ENCODE peak calls at places on chromosomes 3 and 15, in six cellular contexts. One of them, this sample, is unnamed.

GRCh38 chr3:195544634-195545033 is 1.5 kb upstream of the PPP1R2 start:
- DNase-seq in WERI-Rb-1: no peak
- DNase-seq in fibroblast of pulmonary artery: peak; percentile 80
- DNase-seq in A549: no peak
- DNase-seq in retinal pigment epithelial cell: no peak
- DNase-seq in GM06990: no peak
- DNase-seq in this sample: no peak

GRCh38 chr15:96345560-96346389 is 15.3 kb downstream of the NR2F2 start:
- DNase-seq in A549: peak; percentile 80
- DNase-seq in GM06990: no peak
- DNase-seq in fibroblast of pulmonary artery: peak; percentile 87
- DNase-seq in WERI-Rb-1: peak; percentile 61
- DNase-seq in retinal pigment epithelial cell: no peak
- DNase-seq in this sample: peak; percentile 73

GRCh38 chr3:48187579-48188265 is 495 bp downstream of the CDC25A start:
- DNase-seq in A549: no peak
- DNase-seq in fibroblast of pulmonary artery: peak; percentile 63
- DNase-seq in WERI-Rb-1: peak; percentile 17
- DNase-seq in GM06990: no peak
- DNase-seq in retinal pigment epithelial cell: no peak
- DNase-seq in this sample: no peak

GRCh38 chr15:70799667-70800450 is 36.5 kb upstream of the UACA start:
- DNase-seq in WERI-Rb-1: no peak
- DNase-seq in retinal pigment epithelial cell: peak; percentile 80
- DNase-seq in fibroblast of pulmonary artery: peak; percentile 98
- DNase-seq in GM06990: no peak
- DNase-seq in A549: no peak
- DNase-seq in this sample: no peak

GRCh38 chr3:53592862-53593261 is 98.5 kb downstream of the CACNA1D start:
- DNase-seq in WERI-Rb-1: no peak
- DNase-seq in fibroblast of pulmonary artery: no peak
- DNase-seq in retinal pigment epithelial cell: no peak
- DNase-seq in A549: no peak
- DNase-seq in GM06990: no peak
- DNase-seq in this sample: no peak

GRCh38 chr15:52011711-52012144 is 7.3 kb upstream of the MAPK6 start:
- DNase-seq in fibroblast of pulmonary artery: peak; percentile 67
- DNase-seq in WERI-Rb-1: no peak
- DNase-seq in A549: no peak
- DNase-seq in retinal pigment epithelial cell: no peak
- DNase-seq in GM06990: no peak
- DNase-seq in this sample: no peak

GRCh38 chr3:148232409-148232808 is 465.3 kb upstream of the AGTR1 start:
- DNase-seq in WERI-Rb-1: no peak
- DNase-seq in GM06990: no peak
- DNase-seq in A549: no peak
- DNase-seq in fibroblast of pulmonary artery: no peak
- DNase-seq in retinal pigment epithelial cell: no peak
- DNase-seq in this sample: no peak

GRCh38 chr3:82506204-82506603 is 744.8 kb upstream of the GBE1 start:
- DNase-seq in fibroblast of pulmonary artery: no peak
- DNase-seq in A549: no peak
- DNase-seq in retinal pigment epithelial cell: no peak
- DNase-seq in WERI-Rb-1: no peak
- DNase-seq in GM06990: no peak
- DNase-seq in this sample: no peak

GRCh38 chr3:183293966-183294365 is 40.9 kb downstream of the B3GNT5 start:
- DNase-seq in WERI-Rb-1: no peak
- DNase-seq in fibroblast of pulmonary artery: no peak
- DNase-seq in GM06990: no peak
- DNase-seq in A549: no peak
- DNase-seq in retinal pigment epithelial cell: no peak
- DNase-seq in this sample: no peak

GRCh38 chr3:143502101-143502500 is 346.2 kb downstream of the SLC9A9 start:
- DNase-seq in fibroblast of pulmonary artery: no peak
- DNase-seq in A549: no peak
- DNase-seq in WERI-Rb-1: no peak
- DNase-seq in retinal pigment epithelial cell: no peak
- DNase-seq in GM06990: no peak
- DNase-seq in this sample: no peak

GRCh38 chr3:11291808-11292207 is 19.6 kb downstream of the ATG7 start:
- DNase-seq in A549: no peak
- DNase-seq in fibroblast of pulmonary artery: no peak
- DNase-seq in retinal pigment epithelial cell: no peak
- DNase-seq in WERI-Rb-1: no peak
- DNase-seq in GM06990: no peak
- DNase-seq in this sample: no peak

GRCh38 chr3:112519424-112520001 is 20.2 kb upstream of the BTLA start:
- DNase-seq in fibroblast of pulmonary artery: peak; percentile 91
- DNase-seq in WERI-Rb-1: peak; percentile 29
- DNase-seq in GM06990: peak; percentile 40
- DNase-seq in retinal pigment epithelial cell: peak; percentile 26
- DNase-seq in A549: peak; percentile 73
- DNase-seq in this sample: no peak

GRCh38 chr3:159929181-159929893 is 59.3 kb upstream of the IL12A start:
- DNase-seq in fibroblast of pulmonary artery: peak; percentile 61
- DNase-seq in A549: peak; percentile 66
- DNase-seq in retinal pigment epithelial cell: no peak
- DNase-seq in GM06990: peak; percentile 33
- DNase-seq in WERI-Rb-1: no peak
- DNase-seq in this sample: no peak

GRCh38 chr3:52299815-52300611 is 12.4 kb downstream of the GLYCTK start:
- DNase-seq in WERI-Rb-1: no peak
- DNase-seq in A549: peak; percentile 38
- DNase-seq in retinal pigment epithelial cell: no peak
- DNase-seq in GM06990: no peak
- DNase-seq in fibroblast of pulmonary artery: peak; percentile 48
- DNase-seq in this sample: peak; percentile 20

GRCh38 chr15:41557673-41558399 is 1.2 kb upstream of the TYRO3 start:
- DNase-seq in fibroblast of pulmonary artery: peak; percentile 74
- DNase-seq in GM06990: peak; percentile 72
- DNase-seq in retinal pigment epithelial cell: peak; percentile 56
- DNase-seq in WERI-Rb-1: peak; percentile 77
- DNase-seq in A549: peak; percentile 57
- DNase-seq in this sample: peak; percentile 64

GRCh38 chr15:82935382-82935781 is 17.1 kb downstream of the HOMER2 start:
- DNase-seq in fibroblast of pulmonary artery: no peak
- DNase-seq in WERI-Rb-1: no peak
- DNase-seq in GM06990: no peak
- DNase-seq in A549: no peak
- DNase-seq in retinal pigment epithelial cell: no peak
- DNase-seq in this sample: no peak

GRCh38 chr15:65245096-65245849 is 34.0 kb upstream of the CILP start:
- DNase-seq in GM06990: no peak
- DNase-seq in WERI-Rb-1: peak; percentile 36
- DNase-seq in A549: no peak
- DNase-seq in fibroblast of pulmonary artery: peak; percentile 78
- DNase-seq in retinal pigment epithelial cell: no peak
- DNase-seq in this sample: no peak

GRCh38 chr3:82796765-82797164 is 1035.3 kb upstream of the GBE1 start:
- DNase-seq in fibroblast of pulmonary artery: no peak
- DNase-seq in retinal pigment epithelial cell: peak; percentile 28
- DNase-seq in WERI-Rb-1: peak; percentile 61
- DNase-seq in GM06990: no peak
- DNase-seq in A549: no peak
- DNase-seq in this sample: no peak

GRCh38 chr3:57350271-57350670 is 57.8 kb upstream of the ASB14 start:
- DNase-seq in A549: no peak
- DNase-seq in WERI-Rb-1: no peak
- DNase-seq in fibroblast of pulmonary artery: no peak
- DNase-seq in GM06990: no peak
- DNase-seq in retinal pigment epithelial cell: no peak
- DNase-seq in this sample: no peak

GRCh38 chr15:95368211-95368610 is 962.3 kb upstream of the NR2F2 start:
- DNase-seq in retinal pigment epithelial cell: no peak
- DNase-seq in A549: no peak
- DNase-seq in GM06990: no peak
- DNase-seq in fibroblast of pulmonary artery: peak; percentile 40
- DNase-seq in WERI-Rb-1: no peak
- DNase-seq in this sample: no peak

GRCh38 chr3:48507256-48508061 is 3.5 kb upstream of the SHISA5 start:
- DNase-seq in WERI-Rb-1: peak; percentile 84
- DNase-seq in retinal pigment epithelial cell: peak; percentile 68
- DNase-seq in A549: peak; percentile 76
- DNase-seq in GM06990: peak; percentile 35
- DNase-seq in fibroblast of pulmonary artery: peak; percentile 60
- DNase-seq in this sample: peak; percentile 23

GRCh38 chr3:59056706-59057105 is 6.9 kb upstream of the CFAP20DC start:
- DNase-seq in A549: no peak
- DNase-seq in retinal pigment epithelial cell: no peak
- DNase-seq in WERI-Rb-1: no peak
- DNase-seq in GM06990: no peak
- DNase-seq in fibroblast of pulmonary artery: peak; percentile 41
- DNase-seq in this sample: no peak

GRCh38 chr3:178140491-178140890 is 395.7 kb upstream of the KCNMB2 start:
- DNase-seq in retinal pigment epithelial cell: no peak
- DNase-seq in WERI-Rb-1: no peak
- DNase-seq in GM06990: no peak
- DNase-seq in fibroblast of pulmonary artery: peak; percentile 41
- DNase-seq in A549: peak; percentile 0
- DNase-seq in this sample: no peak

GRCh38 chr3:65245133-65246076 is 557.6 kb upstream of the ADAMTS9 start:
- DNase-seq in retinal pigment epithelial cell: no peak
- DNase-seq in fibroblast of pulmonary artery: peak; percentile 48
- DNase-seq in A549: no peak
- DNase-seq in GM06990: no peak
- DNase-seq in WERI-Rb-1: no peak
- DNase-seq in this sample: no peak
- TF ChIP-seq CTCF in retinal pigment epithelial cell: peak; percentile 64
- TF ChIP-seq CTCF in fibroblast of pulmonary artery: peak; percentile 49
- TF ChIP-seq CTCF in A549: no peak
- TF ChIP-seq CTCF in GM06990: no peak
- TF ChIP-seq CTCF in WERI-Rb-1: no peak
- TF ChIP-seq CTCF in this sample: peak; percentile 56

DNA sequence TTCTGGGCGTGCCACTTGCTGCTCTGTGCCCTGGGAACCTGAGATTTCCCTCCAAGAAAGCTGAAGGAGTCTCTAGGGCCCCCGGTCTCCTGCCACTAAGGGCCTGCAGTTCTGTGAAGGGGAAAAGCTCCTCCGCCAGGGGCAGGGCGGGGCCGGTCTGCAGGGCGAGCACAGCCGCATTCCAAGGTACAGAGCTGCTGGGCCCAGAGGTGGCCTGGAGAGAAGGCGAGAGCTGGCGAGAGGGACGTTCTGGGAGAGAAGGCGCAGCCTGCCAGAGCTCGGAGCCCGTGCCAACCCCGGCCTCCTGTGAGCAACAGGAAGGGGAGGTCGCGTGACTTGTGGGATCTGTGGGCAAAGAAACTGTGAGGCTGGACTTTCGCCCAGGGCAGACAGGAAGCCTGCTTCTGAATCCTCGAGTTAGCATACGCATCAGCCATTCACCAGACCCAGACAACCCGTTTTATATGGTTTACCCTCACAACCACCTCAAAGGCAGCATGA is 500.4 kb downstream of the SHQ1 start:
- DNase-seq in retinal pigment epithelial cell: peak; percentile 78
- DNase-seq in WERI-Rb-1: no peak
- DNase-seq in fibroblast of pulmonary artery: peak; percentile 89
- DNase-seq in A549: no peak
- DNase-seq in GM06990: peak; percentile 40
- DNase-seq in this sample: no peak
- TF ChIP-seq CTCF in retinal pigment epithelial cell: peak; percentile 36
- TF ChIP-seq CTCF in WERI-Rb-1: no peak
- TF ChIP-seq CTCF in fibroblast of pulmonary artery: no peak
- TF ChIP-seq CTCF in A549: no peak
- TF ChIP-seq CTCF in GM06990: no peak
- TF ChIP-seq CTCF in this sample: no peak

DNA sequence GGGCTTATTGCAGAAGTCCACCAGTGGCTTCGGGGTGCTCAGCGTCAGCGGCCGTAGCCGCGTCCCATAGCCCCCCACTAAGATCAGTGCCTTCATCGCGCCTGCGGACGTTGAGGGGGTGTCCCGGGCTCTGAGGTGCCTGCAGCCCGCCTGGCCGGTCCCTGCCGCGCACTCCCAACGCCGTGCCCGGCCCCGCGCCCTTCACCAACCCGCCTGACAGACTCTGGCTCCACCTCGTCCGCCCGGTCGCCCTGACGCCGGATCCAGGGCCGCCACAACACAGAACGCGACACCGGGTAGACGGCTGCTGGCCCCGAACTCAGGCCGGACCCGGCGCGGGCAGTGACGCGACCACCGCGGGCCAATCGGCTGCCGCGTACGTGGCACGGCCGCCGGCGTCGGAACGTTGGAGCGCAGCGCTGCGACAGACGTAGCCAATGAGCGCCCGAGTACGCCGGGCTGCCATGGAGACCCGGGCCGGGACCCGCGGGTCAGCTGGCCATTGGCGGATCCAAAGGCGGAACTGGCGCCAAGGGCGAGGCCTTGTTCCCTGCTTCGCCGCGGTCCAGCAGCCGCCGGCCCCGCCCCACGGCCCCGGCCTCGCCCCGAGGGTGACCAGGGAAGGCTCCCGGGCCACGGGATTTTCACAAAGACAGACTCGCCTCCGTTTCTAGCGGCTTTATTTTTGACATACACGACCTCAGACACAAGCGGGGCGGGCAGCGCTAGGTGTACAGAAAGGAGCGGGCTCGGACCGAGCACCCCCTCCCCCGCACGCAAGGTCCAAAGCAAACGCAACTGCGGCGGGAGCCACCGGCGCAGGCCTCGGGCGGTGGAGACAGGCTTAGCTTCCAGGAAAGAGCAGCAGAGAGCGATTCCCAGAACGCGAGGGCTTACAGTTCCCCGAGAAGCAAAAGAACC is at the start of gene GMPPB:
- DNase-seq in retinal pigment epithelial cell: peak; percentile 88
- DNase-seq in WERI-Rb-1: peak; percentile 95
- DNase-seq in GM06990: peak; percentile 98
- DNase-seq in fibroblast of pulmonary artery: peak; percentile 96
- DNase-seq in A549: peak; percentile 94
- DNase-seq in this sample: peak; percentile 87
- TF ChIP-seq CTCF in retinal pigment epithelial cell: no peak
- TF ChIP-seq CTCF in WERI-Rb-1: no peak
- TF ChIP-seq CTCF in GM06990: no peak
- TF ChIP-seq CTCF in fibroblast of pulmonary artery: no peak
- TF ChIP-seq CTCF in A549: no peak
- TF ChIP-seq CTCF in this sample: no peak

DNA sequence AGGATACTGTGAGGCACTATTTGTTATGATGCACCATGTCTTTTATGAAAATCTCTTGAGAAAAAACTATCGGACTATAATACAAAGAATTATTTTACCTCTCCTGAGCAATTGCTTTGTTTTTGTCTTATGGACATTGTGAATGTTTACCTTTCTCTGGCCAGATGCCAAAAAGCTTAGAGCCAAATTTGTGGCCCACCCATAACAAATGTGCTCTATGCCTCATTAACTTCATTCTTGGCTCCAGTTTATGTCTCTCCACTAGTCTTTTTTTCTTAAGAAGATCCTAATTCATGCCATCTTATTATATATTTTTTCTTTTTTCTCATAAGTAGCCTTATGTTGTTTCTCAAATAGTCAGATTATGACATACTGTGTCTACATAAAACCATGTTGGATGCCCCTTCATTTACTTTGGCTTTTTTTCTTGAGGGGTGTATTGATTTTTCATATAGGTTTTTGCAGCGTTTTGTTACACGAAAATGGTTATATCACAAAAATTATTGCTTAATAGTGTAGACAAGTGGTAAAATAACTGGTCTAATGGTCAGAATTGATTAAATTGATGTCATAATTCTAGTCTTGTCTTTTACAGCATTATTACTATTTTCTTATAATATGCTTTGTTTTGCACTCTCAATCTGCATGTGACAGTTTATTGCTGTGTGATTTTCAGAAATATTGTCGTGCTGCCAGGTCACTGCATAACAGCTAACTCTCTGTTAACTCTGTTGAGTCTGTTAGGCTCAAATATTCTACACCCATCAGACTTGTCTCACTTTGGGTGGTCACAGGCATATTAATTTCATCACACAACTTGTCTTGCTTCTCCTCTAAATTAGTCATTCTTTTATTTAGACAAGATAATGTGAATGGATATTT is 18.2 kb downstream of the SENP8 start:
- DNase-seq in GM06990: no peak
- DNase-seq in retinal pigment epithelial cell: no peak
- DNase-seq in A549: no peak
- DNase-seq in WERI-Rb-1: no peak
- DNase-seq in fibroblast of pulmonary artery: no peak
- DNase-seq in this sample: no peak
- TF ChIP-seq CTCF in GM06990: no peak
- TF ChIP-seq CTCF in retinal pigment epithelial cell: no peak
- TF ChIP-seq CTCF in A549: no peak
- TF ChIP-seq CTCF in WERI-Rb-1: no peak
- TF ChIP-seq CTCF in fibroblast of pulmonary artery: no peak
- TF ChIP-seq CTCF in this sample: no peak

This sample was measured in neural crest cell.